ENCODE peak calls at places on chromosomes 16 and 17, in ten cellular contexts. One of them, this sample, is unnamed.

GRCh38 chr16:85072947-85073346 is 39.3 kb downstream of the CIBAR2 start:
- DNase-seq in cardiac muscle cell: no peak
- DNase-seq in HL-60: no peak
- DNase-seq in fibroblast of mammary gland: peak
- DNase-seq in breast epithelium: no peak
- DNase-seq in AG04449: no peak
- DNase-seq in lower lobe of right lung: no peak
- DNase-seq in adrenal gland: no peak
- DNase-seq in upper lobe of right lung: no peak
- DNase-seq in K562: no peak
- DNase-seq in this sample: peak

GRCh38 chr17:68821860-68822693 is 133.1 kb downstream of the ABCA8 start:
- DNase-seq in cardiac muscle cell: peak
- DNase-seq in HL-60: no peak
- DNase-seq in fibroblast of mammary gland: peak
- DNase-seq in breast epithelium: no peak
- DNase-seq in AG04449: peak
- DNase-seq in lower lobe of right lung: no peak
- DNase-seq in adrenal gland: peak
- DNase-seq in upper lobe of right lung: no peak
- DNase-seq in K562: no peak
- DNase-seq in this sample: peak

GRCh38 chr17:82665226-82665625 is 17.0 kb upstream of the WDR45B start:
- DNase-seq in cardiac muscle cell: no peak
- DNase-seq in HL-60: no peak
- DNase-seq in fibroblast of mammary gland: no peak
- DNase-seq in breast epithelium: no peak
- DNase-seq in AG04449: no peak
- DNase-seq in lower lobe of right lung: peak
- DNase-seq in adrenal gland: no peak
- DNase-seq in upper lobe of right lung: no peak
- DNase-seq in K562: no peak
- DNase-seq in this sample: no peak

GRCh38 chr17:27244481-27245223 is 49.3 kb upstream of the WSB1 start:
- DNase-seq in cardiac muscle cell: no peak
- DNase-seq in HL-60: peak
- DNase-seq in fibroblast of mammary gland: peak
- DNase-seq in breast epithelium: peak
- DNase-seq in AG04449: peak
- DNase-seq in lower lobe of right lung: peak
- DNase-seq in adrenal gland: peak
- DNase-seq in upper lobe of right lung: peak
- DNase-seq in K562: no peak
- DNase-seq in this sample: peak

GRCh38 chr16:67613808-67614207 is 31.1 kb upstream of the CARMIL2 start:
- DNase-seq in cardiac muscle cell: no peak
- DNase-seq in HL-60: no peak
- DNase-seq in fibroblast of mammary gland: peak
- DNase-seq in breast epithelium: no peak
- DNase-seq in AG04449: no peak
- DNase-seq in lower lobe of right lung: no peak
- DNase-seq in adrenal gland: no peak
- DNase-seq in upper lobe of right lung: no peak
- DNase-seq in K562: no peak
- DNase-seq in this sample: no peak

GRCh38 chr17:17904171-17905035 is 67.6 kb upstream of the SREBF1 start:
- DNase-seq in cardiac muscle cell: no peak
- DNase-seq in HL-60: no peak
- DNase-seq in fibroblast of mammary gland: no peak
- DNase-seq in breast epithelium: no peak
- DNase-seq in AG04449: no peak
- DNase-seq in lower lobe of right lung: no peak
- DNase-seq in adrenal gland: no peak
- DNase-seq in upper lobe of right lung: no peak
- DNase-seq in K562: no peak
- DNase-seq in this sample: no peak

GRCh38 chr16:73848993-73849392 is 447.6 kb upstream of the PSMD7 start:
- DNase-seq in cardiac muscle cell: no peak
- DNase-seq in HL-60: no peak
- DNase-seq in fibroblast of mammary gland: no peak
- DNase-seq in breast epithelium: no peak
- DNase-seq in AG04449: no peak
- DNase-seq in lower lobe of right lung: no peak
- DNase-seq in adrenal gland: no peak
- DNase-seq in upper lobe of right lung: no peak
- DNase-seq in K562: no peak
- DNase-seq in this sample: no peak

GRCh38 chr16:27430923-27431484 is 29.0 kb downstream of the IL21R start:
- DNase-seq in cardiac muscle cell: no peak
- DNase-seq in HL-60: peak
- DNase-seq in fibroblast of mammary gland: peak
- DNase-seq in breast epithelium: no peak
- DNase-seq in AG04449: no peak
- DNase-seq in lower lobe of right lung: no peak
- DNase-seq in adrenal gland: no peak
- DNase-seq in upper lobe of right lung: peak
- DNase-seq in K562: peak
- DNase-seq in this sample: no peak

GRCh38 chr17:56452469-56452868 is 141.0 kb upstream of the NOG start:
- DNase-seq in cardiac muscle cell: no peak
- DNase-seq in HL-60: no peak
- DNase-seq in fibroblast of mammary gland: no peak
- DNase-seq in breast epithelium: no peak
- DNase-seq in AG04449: no peak
- DNase-seq in lower lobe of right lung: no peak
- DNase-seq in adrenal gland: no peak
- DNase-seq in upper lobe of right lung: no peak
- DNase-seq in K562: no peak
- DNase-seq in this sample: no peak

GRCh38 chr16:15682105-15682570 is 32.1 kb downstream of the NDE1 start:
- DNase-seq in cardiac muscle cell: peak
- DNase-seq in HL-60: peak
- DNase-seq in fibroblast of mammary gland: peak
- DNase-seq in breast epithelium: no peak
- DNase-seq in AG04449: no peak
- DNase-seq in lower lobe of right lung: peak
- DNase-seq in adrenal gland: peak
- DNase-seq in upper lobe of right lung: no peak
- DNase-seq in K562: peak
- DNase-seq in this sample: peak

GRCh38 chr16:50196736-50197135 is 43.6 kb downstream of the TENT4B start:
- DNase-seq in cardiac muscle cell: no peak
- DNase-seq in HL-60: no peak
- DNase-seq in fibroblast of mammary gland: peak
- DNase-seq in breast epithelium: no peak
- DNase-seq in AG04449: no peak
- DNase-seq in lower lobe of right lung: no peak
- DNase-seq in adrenal gland: peak
- DNase-seq in upper lobe of right lung: no peak
- DNase-seq in K562: no peak
- DNase-seq in this sample: no peak

GRCh38 chr16:86510465-86511261 is at the start of gene FOXF1:
- DNase-seq in cardiac muscle cell: no peak
- DNase-seq in HL-60: peak
- DNase-seq in fibroblast of mammary gland: peak
- DNase-seq in breast epithelium: no peak
- DNase-seq in AG04449: no peak
- DNase-seq in lower lobe of right lung: no peak
- DNase-seq in adrenal gland: no peak
- DNase-seq in upper lobe of right lung: no peak
- DNase-seq in K562: no peak
- DNase-seq in this sample: no peak

GRCh38 chr17:58630883-58631522 is 60.8 kb downstream of the TEX14 start:
- DNase-seq in cardiac muscle cell: peak
- DNase-seq in HL-60: peak
- DNase-seq in fibroblast of mammary gland: no peak
- DNase-seq in breast epithelium: peak
- DNase-seq in AG04449: no peak
- DNase-seq in lower lobe of right lung: peak
- DNase-seq in adrenal gland: no peak
- DNase-seq in upper lobe of right lung: no peak
- DNase-seq in K562: no peak
- DNase-seq in this sample: no peak

GRCh38 chr17:76027159-76027839 is at the start of gene EVPL:
- DNase-seq in cardiac muscle cell: no peak
- DNase-seq in HL-60: no peak
- DNase-seq in fibroblast of mammary gland: no peak
- DNase-seq in breast epithelium: peak
- DNase-seq in AG04449: no peak
- DNase-seq in lower lobe of right lung: peak
- DNase-seq in adrenal gland: no peak
- DNase-seq in upper lobe of right lung: peak
- DNase-seq in K562: no peak
- DNase-seq in this sample: no peak

GRCh38 chr17:71203953-71204352 is 916.9 kb upstream of the SOX9 start:
- DNase-seq in cardiac muscle cell: no peak
- DNase-seq in HL-60: no peak
- DNase-seq in fibroblast of mammary gland: peak
- DNase-seq in breast epithelium: no peak
- DNase-seq in AG04449: no peak
- DNase-seq in lower lobe of right lung: no peak
- DNase-seq in adrenal gland: no peak
- DNase-seq in upper lobe of right lung: no peak
- DNase-seq in K562: no peak
- DNase-seq in this sample: no peak

DNA sequence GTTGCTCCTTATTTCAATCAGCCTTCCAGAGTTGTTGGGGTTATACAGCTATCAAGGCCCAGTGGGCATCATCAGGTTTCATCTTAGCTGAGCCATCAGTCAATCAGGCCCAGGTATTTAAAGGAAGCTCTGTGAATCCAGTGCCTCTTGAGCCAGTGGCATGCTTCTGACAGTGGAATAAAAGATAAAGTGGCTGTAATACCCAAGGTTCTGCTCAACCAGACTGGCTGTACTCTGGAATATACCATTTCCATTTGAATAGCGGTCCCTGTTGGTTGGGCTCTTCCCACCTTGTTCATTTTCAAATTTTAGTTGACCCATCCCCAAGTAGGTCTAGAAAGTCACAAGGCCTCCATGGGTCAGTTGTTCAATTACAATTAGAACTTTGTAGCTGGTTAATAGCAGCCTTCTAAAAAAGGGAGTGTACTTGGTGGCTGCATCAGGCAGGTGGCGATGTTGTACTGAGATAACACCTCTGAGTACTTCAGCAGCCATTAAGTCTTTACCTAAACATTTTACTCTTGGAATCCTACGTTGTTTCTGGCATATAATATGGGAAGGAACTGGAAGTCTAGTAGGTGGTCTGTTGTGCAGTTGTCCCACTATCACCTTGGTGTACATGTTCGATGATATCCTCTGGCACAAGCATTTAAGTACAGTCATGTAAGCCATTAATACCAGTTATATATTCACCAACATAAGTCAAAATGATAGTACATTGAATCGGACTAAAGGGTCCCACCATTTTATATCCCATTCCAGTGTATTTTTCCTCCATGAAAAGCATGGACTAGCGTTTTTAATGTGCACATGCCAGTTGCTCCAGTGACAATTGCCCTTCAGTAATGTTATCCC is 294.1 kb downstream of the BCAS3 start:
- DNase-seq in cardiac muscle cell: peak
- DNase-seq in HL-60: peak
- DNase-seq in fibroblast of mammary gland: peak
- DNase-seq in breast epithelium: no peak
- DNase-seq in AG04449: peak
- DNase-seq in lower lobe of right lung: no peak
- DNase-seq in adrenal gland: peak
- DNase-seq in upper lobe of right lung: no peak
- DNase-seq in K562: peak
- DNase-seq in this sample: peak
- H3K4me3 ChIP-seq in cardiac muscle cell: no peak
- H3K4me3 ChIP-seq in HL-60: no peak
- H3K4me3 ChIP-seq in fibroblast of mammary gland: no peak
- H3K4me3 ChIP-seq in breast epithelium: no peak
- H3K4me3 ChIP-seq in AG04449: no peak
- H3K4me3 ChIP-seq in lower lobe of right lung: no peak
- H3K4me3 ChIP-seq in adrenal gland: no peak
- H3K4me3 ChIP-seq in upper lobe of right lung: no peak
- H3K4me3 ChIP-seq in K562: no peak
- H3K4me3 ChIP-seq in this sample: no peak

GRCh38 chr17:36945160-36945559 is 3.6 kb upstream of the AATF start:
- DNase-seq in cardiac muscle cell: no peak
- DNase-seq in HL-60: no peak
- DNase-seq in fibroblast of mammary gland: no peak
- DNase-seq in breast epithelium: no peak
- DNase-seq in AG04449: no peak
- DNase-seq in lower lobe of right lung: no peak
- DNase-seq in adrenal gland: no peak
- DNase-seq in upper lobe of right lung: no peak
- DNase-seq in K562: no peak
- DNase-seq in this sample: no peak
- TF ChIP-seq CTCF in cardiac muscle cell: no peak
- TF ChIP-seq CTCF in HL-60: no peak
- TF ChIP-seq CTCF in fibroblast of mammary gland: no peak
- TF ChIP-seq CTCF in breast epithelium: no peak
- TF ChIP-seq CTCF in AG04449: no peak
- TF ChIP-seq CTCF in lower lobe of right lung: no peak
- TF ChIP-seq CTCF in adrenal gland: no peak
- TF ChIP-seq CTCF in upper lobe of right lung: no peak
- TF ChIP-seq CTCF in K562: no peak
- TF ChIP-seq CTCF in this sample: no peak

DNA sequence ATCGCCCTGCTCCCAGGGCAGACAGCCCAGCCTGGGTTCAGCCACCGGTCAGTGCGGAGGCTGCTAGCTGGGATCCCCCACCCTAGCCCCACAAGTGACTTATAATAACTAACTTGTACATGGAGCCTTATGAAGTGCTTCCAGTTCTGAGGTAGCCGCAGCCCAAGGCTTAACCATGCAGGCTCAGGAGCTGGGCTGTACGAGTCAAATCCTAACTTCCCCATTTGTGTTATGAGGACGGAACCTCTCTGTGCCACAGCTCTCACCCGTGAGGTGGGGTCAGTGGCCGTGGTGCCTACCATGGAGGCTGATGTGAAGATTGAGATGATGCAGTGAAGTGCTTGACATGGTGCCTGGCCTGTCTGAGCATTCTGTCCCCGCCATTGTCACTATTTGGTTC is 27.8 kb upstream of the GOSR2 start:
- DNase-seq in cardiac muscle cell: no peak
- DNase-seq in HL-60: peak
- DNase-seq in fibroblast of mammary gland: no peak
- DNase-seq in breast epithelium: no peak
- DNase-seq in AG04449: no peak
- DNase-seq in lower lobe of right lung: no peak
- DNase-seq in adrenal gland: no peak
- DNase-seq in upper lobe of right lung: no peak
- DNase-seq in K562: no peak
- DNase-seq in this sample: no peak
- H3K4me3 ChIP-seq in cardiac muscle cell: no peak
- H3K4me3 ChIP-seq in HL-60: no peak
- H3K4me3 ChIP-seq in fibroblast of mammary gland: no peak
- H3K4me3 ChIP-seq in breast epithelium: peak
- H3K4me3 ChIP-seq in AG04449: no peak
- H3K4me3 ChIP-seq in lower lobe of right lung: no peak
- H3K4me3 ChIP-seq in adrenal gland: no peak
- H3K4me3 ChIP-seq in upper lobe of right lung: no peak
- H3K4me3 ChIP-seq in K562: no peak
- H3K4me3 ChIP-seq in this sample: no peak

DNA sequence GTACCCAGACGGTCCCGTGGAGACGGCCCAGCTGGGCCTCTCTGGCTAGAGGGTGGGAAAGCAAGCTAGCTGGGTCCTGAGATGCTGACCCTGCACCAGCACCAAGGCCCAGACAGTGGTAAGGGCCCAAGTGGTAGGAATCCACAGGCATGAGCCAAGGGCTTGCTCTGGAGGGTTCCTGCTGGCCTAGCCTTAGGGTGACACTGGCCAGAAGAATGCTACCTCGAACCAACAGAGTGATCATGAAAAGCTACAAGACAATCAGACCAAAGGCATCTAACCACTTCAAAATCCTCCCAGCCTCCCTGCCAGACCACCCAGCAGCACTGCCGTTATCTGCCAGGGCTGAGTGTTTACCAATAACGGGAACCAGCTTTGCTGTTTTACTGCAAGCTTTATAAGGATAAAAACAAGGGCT is 13.2 kb downstream of the HIC1 start:
- DNase-seq in cardiac muscle cell: no peak
- DNase-seq in HL-60: no peak
- DNase-seq in fibroblast of mammary gland: peak
- DNase-seq in breast epithelium: no peak
- DNase-seq in AG04449: peak
- DNase-seq in lower lobe of right lung: no peak
- DNase-seq in adrenal gland: no peak
- DNase-seq in upper lobe of right lung: no peak
- DNase-seq in K562: no peak
- DNase-seq in this sample: no peak
- TF ChIP-seq CTCF in cardiac muscle cell: peak
- TF ChIP-seq CTCF in HL-60: no peak
- TF ChIP-seq CTCF in fibroblast of mammary gland: peak
- TF ChIP-seq CTCF in breast epithelium: no peak
- TF ChIP-seq CTCF in AG04449: peak
- TF ChIP-seq CTCF in lower lobe of right lung: no peak
- TF ChIP-seq CTCF in adrenal gland: no peak
- TF ChIP-seq CTCF in upper lobe of right lung: no peak
- TF ChIP-seq CTCF in K562: no peak
- TF ChIP-seq CTCF in this sample: peak